ENCODE peak calls at places on chromosomes 5 and 9, in five cellular contexts. M is PC-3, W is HCT116, I is hepatocyte, K is neural progenitor cell. E is an unnamed sample.

GRCh38 chr5:131953969-131954368 is 8.5 kb upstream of the MEIKIN start:
- DNase-seq in W (no peak), K (no peak), I (no peak), M (no peak), E (no peak)

GRCh38 chr9:72984990-72985389 is 32.1 kb upstream of the ALDH1A1 start:
- DNase-seq in M (no peak), K (no peak), W (no peak), I (no peak), E (no peak)

GRCh38 chr5:1655496-1656270 is 131.9 kb upstream of the LPCAT1 start:
- DNase-seq in K (no peak), W (no peak), M (no peak), I (no peak), E (no peak)

GRCh38 chr5:31361906-31362900 is 168.7 kb downstream of the CDH6 start:
- DNase-seq in M (no peak), K (no peak), W (no peak), I (no peak), E (no peak)

GRCh38 chr5:167763772-167764171 is 527.7 kb upstream of the WWC1 start:
- DNase-seq in I (no peak), M (peak; percentile 41), W (no peak), K (no peak), E (no peak)

GRCh38 chr5:155661859-155662258 is 648.3 kb downstream of the KIF4B start:
- DNase-seq in W (no peak), I (no peak), M (no peak), K (no peak), E (no peak)

GRCh38 chr5:10595678-10596309 is 31.9 kb downstream of the ANKRD33B start:
- DNase-seq in W (peak; percentile 75), I (peak; percentile 69), K (no peak), M (peak; percentile 99), E (no peak)

GRCh38 chr5:83711982-83712601 is 8.6 kb downstream of the HAPLN1 start:
- DNase-seq in K (peak; percentile 56), W (no peak), M (peak; percentile 78), I (peak; percentile 74), E (peak; percentile 61)

GRCh38 chr9:104895572-104895971 is 32.4 kb downstream of the ABCA1 start:
- DNase-seq in M (peak; percentile 59), I (no peak), K (no peak), W (no peak), E (no peak)

GRCh38 chr5:43338856-43339255 is 25.6 kb upstream of the HMGCS1 start:
- DNase-seq in K (no peak), I (no peak), M (no peak), W (no peak), E (no peak)

GRCh38 chr9:120870206-120870605 is 6.8 kb downstream of the PHF19 start:
- DNase-seq in K (no peak), I (no peak), W (no peak), M (no peak), E (no peak)

GRCh38 chr5:124570285-124571035 is 176.0 kb downstream of the ZNF608 start:
- DNase-seq in W (no peak), I (no peak), M (no peak), K (no peak), E (no peak)

GRCh38 chr9:116979461-116979860 is 292.4 kb downstream of the TRIM32 start:
- DNase-seq in I (peak; percentile 49), M (peak; percentile 54), K (no peak), W (no peak), E (no peak)

GRCh38 chr5:179223528-179223927 is 121.7 kb downstream of the ADAMTS2 start:
- DNase-seq in K (no peak), M (no peak), I (no peak), W (no peak), E (no peak)

GRCh38 chr5:179223961-179224360 is 121.3 kb downstream of the ADAMTS2 start:
- DNase-seq in M (no peak), W (no peak), I (no peak), K (no peak), E (no peak)

GRCh38 chr5:179226696-179227095 is 118.6 kb downstream of the ADAMTS2 start:
- DNase-seq in M (no peak), K (no peak), W (no peak), I (peak; percentile 34), E (no peak)

GRCh38 chr5:179225387-179225786 is 119.9 kb downstream of the ADAMTS2 start:
- DNase-seq in K (no peak), W (no peak), I (no peak), M (no peak), E (no peak)

DNA sequence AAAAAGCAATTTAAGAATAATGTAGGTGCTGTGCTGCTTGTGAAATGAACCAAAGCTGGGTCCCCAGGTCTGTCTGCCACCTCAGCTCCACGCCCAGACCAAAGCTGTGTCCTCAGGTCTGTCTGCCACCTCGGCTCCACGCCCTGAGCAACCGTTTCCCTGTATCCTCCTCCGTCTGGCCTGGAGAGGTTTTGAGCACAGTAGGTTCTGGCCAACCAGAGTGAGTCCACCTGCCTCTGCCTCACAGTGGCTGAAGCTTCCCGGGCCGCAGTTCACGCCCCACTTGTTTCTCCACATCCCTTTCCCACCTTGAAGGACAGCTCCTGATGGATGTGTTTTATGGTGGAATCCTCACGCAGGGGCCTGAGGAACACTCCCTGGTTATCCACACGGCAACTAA is 120.5 kb downstream of the ADAMTS2 start:
- DNase-seq in K (no peak), I (no peak), W (no peak), M (no peak), E (no peak)
- TF ChIP-seq EZH2phosphoT487 in K (no peak), I (no peak), W (no peak), M (no peak), E (no peak)

DNA sequence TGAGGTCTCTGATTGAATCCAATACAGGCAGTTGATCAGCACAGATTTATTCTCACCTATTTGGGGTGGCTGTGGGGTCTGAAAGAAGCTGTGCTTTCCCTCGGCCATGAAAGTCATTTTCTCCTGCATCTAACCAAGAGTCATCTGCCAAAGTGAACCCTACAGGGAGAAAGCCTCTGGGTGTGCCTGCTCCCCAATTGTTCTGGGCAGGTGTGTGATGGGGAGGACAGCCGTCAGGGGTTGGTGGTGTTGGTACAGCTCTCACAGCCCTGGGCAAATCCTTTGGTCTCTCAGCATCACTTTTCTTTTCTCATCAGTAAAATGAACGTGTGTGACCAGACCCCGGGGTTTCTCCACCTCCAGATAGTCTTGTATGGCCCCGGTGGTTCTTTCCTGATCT is 2.5 kb downstream of the PHF2 start:
- DNase-seq in I (no peak), M (no peak), K (no peak), W (no peak), E (no peak)
- H4K20me1 ChIP-seq in I (peaks cover 41% of the 10 kb centered on the region), M (no peaks in the 10 kb centered on the region), K (peaks cover 47% of the 10 kb centered on the region), W (no peaks in the 10 kb centered on the region), E (no peaks in the 10 kb centered on the region)

DNA sequence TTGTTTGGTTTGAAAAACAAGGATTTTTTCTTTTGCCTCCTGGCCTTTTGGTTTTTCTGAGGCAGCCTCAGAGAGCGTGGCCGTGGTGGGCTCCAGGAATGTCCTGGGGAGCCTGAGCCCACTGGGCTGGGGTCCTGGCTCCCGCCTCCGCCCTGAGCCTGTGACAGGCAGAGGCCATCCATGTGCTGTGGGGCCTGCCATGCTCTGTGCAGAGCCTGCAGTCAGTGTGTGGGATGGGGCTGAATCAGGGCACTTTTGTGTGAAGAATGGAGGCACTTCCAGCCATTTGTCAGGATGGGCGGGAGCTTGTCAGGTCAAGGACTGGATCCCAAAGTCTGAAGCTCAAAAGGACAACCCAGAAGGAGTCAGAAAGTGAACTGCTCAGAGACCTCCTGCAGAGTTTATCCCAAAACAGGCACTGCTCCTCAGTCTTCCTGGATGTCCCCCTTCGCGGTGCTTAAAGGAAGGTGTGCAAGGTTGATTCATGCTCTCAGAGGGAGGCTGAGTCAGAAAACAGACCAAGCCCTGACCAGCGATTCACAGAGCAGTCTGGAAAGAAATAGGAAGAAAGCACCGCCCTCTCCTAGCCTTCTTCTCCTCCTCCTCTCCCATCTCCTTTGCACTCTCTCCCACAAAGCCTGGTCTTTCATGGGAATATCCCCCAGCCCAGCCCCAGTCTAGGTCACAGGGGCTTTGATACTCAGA is 53.2 kb downstream of the MVB12B start:
- DNase-seq in M (peak; percentile 66), K (no peak), W (no peak), I (no peak), E (no peak)
- TF ChIP-seq EZH2phosphoT487 in M (no peak), K (no peak), W (no peak), I (no peak), E (no peak)

GRCh38 chr9:32385885-32386283 is 1.4 kb downstream of the ACO1 start:
- DNase-seq in W (no peak), I (no peak), M (no peak), K (no peak), E (no peak)

GRCh38 chr9:32387256-32387655 is 2.8 kb downstream of the ACO1 start:
- DNase-seq in K (no peak), M (no peak), W (no peak), I (no peak), E (no peak)

GRCh38 chr9:32384002-32384363 is 460 bp upstream of the ACO1 start:
- DNase-seq in I (no peak), K (no peak), W (no peak), M (no peak), E (no peak)

GRCh38 chr9:32384364-32385134 is at the start of gene ACO1:
- DNase-seq in I (peak; percentile 96), M (peak; percentile 81), K (peak; percentile 96), W (peak; percentile 56), E (peak; percentile 87)

DNA sequence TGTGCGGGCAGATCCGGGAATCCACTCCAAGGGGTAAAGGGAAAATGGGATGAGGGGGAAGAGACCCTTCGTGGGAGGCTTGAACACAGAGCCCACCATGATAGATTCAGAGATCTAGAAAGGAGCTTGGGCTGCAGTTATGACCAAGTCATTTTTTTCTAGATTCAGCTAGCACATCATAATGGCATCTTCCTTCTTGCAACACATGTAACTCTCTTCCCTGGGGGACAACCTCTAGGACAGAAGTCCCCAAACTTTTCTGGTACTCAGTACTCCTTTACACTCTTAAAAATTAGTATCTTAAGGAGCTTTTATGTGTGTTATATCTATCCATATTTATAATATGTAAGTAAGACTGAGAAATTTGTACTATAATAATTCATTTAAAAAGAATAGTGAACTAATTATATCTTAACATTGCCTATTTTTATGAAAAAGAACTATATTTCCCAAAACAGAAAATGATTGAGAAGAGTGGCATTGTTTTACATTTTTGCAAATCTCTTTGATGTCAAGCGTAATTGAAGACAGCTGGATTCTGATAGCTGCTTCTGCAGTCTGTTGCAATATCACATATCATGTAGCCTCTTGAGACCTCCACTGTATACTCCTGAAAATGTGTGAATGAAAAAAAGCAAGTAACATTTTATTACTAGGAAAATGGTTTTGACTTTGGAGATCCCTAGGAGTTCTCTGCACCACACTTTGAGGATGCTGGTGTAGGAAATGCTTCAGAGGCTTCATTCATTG is 867 bp downstream of the ACO1 start:
- DNase-seq in K (no peak), I (no peak), W (no peak), M (no peak), E (no peak)
- H4K20me1 ChIP-seq in K (no peaks in the 10 kb centered on the region), I (no peaks in the 10 kb centered on the region), W (no peaks in the 10 kb centered on the region), M (no peaks in the 10 kb centered on the region), E (no peaks in the 10 kb centered on the region)

GRCh38 chr5:55418994-55419991 is 111.5 kb downstream of the MTREX start:
- DNase-seq in K (no peak), W (no peak), M (no peak), I (no peak), E (no peak)
- TF ChIP-seq EZH2phosphoT487 in K (no peak), W (no peak), M (no peak), I (no peak), E (no peak)